ENCODE peak calls at places on chromosome 10, in four cellular contexts. H is HCT116, I is PC-3, R is SK-N-SH. W is an unnamed sample.

GRCh38 chr10:132145002-132145401 is 41.7 kb upstream of the DPYSL4 start:
- DNase-seq in H (no peak), R (no peak), I (no peak), W (no peak)

GRCh38 chr10:44353128-44353390 is 31.8 kb downstream of the CXCL12 start:
- DNase-seq in R (no peak), I (no peak), H (no peak), W (no peak)

GRCh38 chr10:191703-192518 is 56.7 kb downstream of the ZMYND11 start:
- DNase-seq in H (no peak), R (no peak), I (peak; percentile 7), W (no peak)

GRCh38 chr10:34916368-34916767 is 101.3 kb upstream of the PARD3 start:
- DNase-seq in H (no peak), R (no peak), I (peak; percentile 62), W (no peak)

GRCh38 chr10:119197921-119198320 is 9.4 kb upstream of the GRK5 start:
- DNase-seq in I (peak; percentile 58), R (no peak), H (no peak), W (no peak)

GRCh38 chr10:73406863-73407262 is 7.0 kb downstream of the ANXA7 start:
- DNase-seq in H (no peak), I (no peak), R (no peak), W (no peak)

GRCh38 chr10:120599202-120599724 is 142.2 kb downstream of the PLPP4 start:
- DNase-seq in R (no peak), H (no peak), I (no peak), W (no peak)

GRCh38 chr10:3526721-3527120 is 258.3 kb downstream of the KLF6 start:
- DNase-seq in R (no peak), H (no peak), I (no peak), W (no peak)

GRCh38 chr10:99232357-99232999 is 3.2 kb downstream of the HPSE2 start:
- DNase-seq in H (no peak), I (no peak), R (peak; percentile 52), W (peak; percentile 73)

GRCh38 chr10:79298403-79299244 is 48.6 kb upstream of the PPIF start:
- DNase-seq in I (peak; percentile 100), R (no peak), H (peak; percentile 53), W (no peak)
- H3K27ac ChIP-seq in I (peak overlapping the region; percentile 56), R (peak overlapping the region; percentile 51), H (peak overlapping the region; percentile 38), W (no peak overlapping the region)

GRCh38 chr10:37856881-37857286 is 526 bp downstream of the ZNF248 start:
- DNase-seq in I (peak; percentile 62), H (no peak), R (peak; percentile 41), W (peak; percentile 5)

GRCh38 chr10:37855691-37856090 is 1.7 kb downstream of the ZNF248 start:
- DNase-seq in I (peak; percentile 65), H (no peak), R (no peak), W (no peak)

GRCh38 chr10:37857287-37858211 is at the start of gene ZNF248:
- DNase-seq in H (peak; percentile 90), R (peak; percentile 92), I (peak; percentile 100), W (peak; percentile 86)

GRCh38 chr10:37854606-37855005 is 2.8 kb downstream of the ZNF248 start:
- DNase-seq in H (no peak), I (peak; percentile 31), R (no peak), W (no peak)
- TF ChIP-seq EZH2phosphoT487 in H (no peak), I (no peak), R (no peak), W (no peak)

GRCh38 chr10:76456190-76456589 is 1024.8 kb downstream of the LRMDA start:
- DNase-seq in R (no peak), I (peak; percentile 69), H (no peak), W (no peak)
- H3K27ac ChIP-seq in R (no peak overlapping the region), I (no peak overlapping the region), H (no peak overlapping the region), W (no peak overlapping the region)

GRCh38 chr10:95606922-95607321 is 45.8 kb upstream of the SORBS1 start:
- DNase-seq in I (no peak), H (no peak), R (no peak), W (no peak)
- TF ChIP-seq EZH2phosphoT487 in I (no peak), H (no peak), R (no peak), W (no peak)

GRCh38 chr10:104230490-104230889 is 1.7 kb downstream of the CFAP43 start:
- DNase-seq in R (no peak), I (no peak), H (no peak), W (no peak)
- H3K27ac ChIP-seq in R (no peak overlapping the region), I (no peak overlapping the region), H (no peak overlapping the region), W (no peak overlapping the region)

GRCh38 chr10:117135480-117136140 is 2.5 kb downstream of the VAX1 start:
- DNase-seq in R (no peak), H (no peak), I (no peak), W (no peak)

GRCh38 chr10:117135026-117135372 is 3.1 kb downstream of the VAX1 start:
- DNase-seq in H (no peak), R (no peak), I (no peak), W (peak; percentile 43)

GRCh38 chr10:117133273-117134083 is 4.6 kb downstream of the VAX1 start:
- DNase-seq in R (peak; percentile 40), I (no peak), H (no peak), W (peak; percentile 39)

GRCh38 chr10:117132751-117133231 is 5.3 kb downstream of the VAX1 start:
- DNase-seq in R (peak; percentile 50), H (no peak), I (no peak), W (peak; percentile 68)

DNA sequence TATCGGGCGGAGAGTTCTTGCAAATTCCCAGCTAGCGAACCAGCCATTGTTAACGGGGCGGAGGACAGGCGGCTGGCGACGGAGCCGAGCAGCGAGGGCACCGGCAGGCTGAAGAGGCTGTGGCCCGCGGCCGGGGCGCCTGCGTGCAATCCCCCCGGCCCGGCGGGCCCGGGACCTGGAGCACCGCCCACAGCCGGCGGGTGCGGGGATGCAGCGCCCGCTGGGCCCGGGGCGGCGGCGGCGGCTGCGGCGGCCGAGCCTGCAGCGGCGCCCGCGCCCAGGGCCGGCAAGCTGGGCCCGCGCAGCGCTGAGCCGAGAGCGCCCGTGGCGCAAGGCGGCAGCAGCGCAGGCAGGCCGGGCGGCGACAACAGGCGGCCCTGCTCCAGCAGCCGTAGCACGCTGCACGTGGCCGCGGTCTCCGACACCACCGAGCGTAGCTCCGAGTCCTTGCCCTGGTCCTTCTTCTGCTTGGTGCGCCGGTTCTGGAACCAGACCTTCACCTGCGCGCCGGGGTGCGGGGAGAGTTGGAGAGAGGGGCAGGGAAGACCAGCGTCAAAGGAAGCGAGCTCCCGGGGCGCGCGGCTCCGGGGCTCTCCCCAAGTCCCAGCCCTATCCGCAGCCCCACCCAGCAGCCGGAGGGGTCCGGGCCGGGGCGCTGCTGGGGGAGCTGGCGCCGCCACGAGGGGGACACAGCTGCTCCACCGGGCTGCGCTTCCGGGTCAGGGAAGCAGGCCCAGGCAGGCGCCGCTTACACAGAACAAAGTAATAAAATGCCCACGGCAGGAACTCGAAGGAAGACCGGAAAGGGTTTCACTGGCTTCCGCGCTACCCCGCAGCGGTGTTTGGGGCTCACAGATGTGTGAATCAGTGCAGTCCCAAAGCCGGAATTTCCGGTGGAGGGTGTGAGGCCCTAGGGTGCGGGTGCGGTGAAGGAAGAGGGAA is 3.7 kb downstream of the VAX1 start:
- DNase-seq in I (no peak), R (peak; percentile 79), H (no peak), W (peak; percentile 56)
- TF ChIP-seq EZH2phosphoT487 in I (no peak), R (no peak), H (no peak), W (peak; percentile 68)